ENCODE peak calls at places on chromosomes 3 and 15, in ten cellular contexts. One of them, this sample, is unnamed. For H3K36me3, the result is how much of the 10 kb centered on the place peaks cover.

GRCh38 chr15:49649987-49650386 is 29.1 kb downstream of the DTWD1 start:
- DNase-seq in CD8-positive, alpha-beta memory T cell: no peak
- DNase-seq in esophagus muscularis mucosa: no peak
- DNase-seq in fibroblast of lung: peak
- DNase-seq in body of pancreas: no peak
- DNase-seq in lower lobe of right lung: no peak
- DNase-seq in psoas muscle: no peak
- DNase-seq in CD4-positive, CD25-positive, alpha-beta regulatory T cell: no peak
- DNase-seq in uterus: no peak
- DNase-seq in PC-3: no peak
- DNase-seq in this sample: no peak

GRCh38 chr3:79056498-79056897 is 711.3 kb downstream of the ROBO1 start:
- DNase-seq in CD8-positive, alpha-beta memory T cell: no peak
- DNase-seq in esophagus muscularis mucosa: no peak
- DNase-seq in fibroblast of lung: no peak
- DNase-seq in body of pancreas: no peak
- DNase-seq in lower lobe of right lung: no peak
- DNase-seq in psoas muscle: no peak
- DNase-seq in CD4-positive, CD25-positive, alpha-beta regulatory T cell: no peak
- DNase-seq in uterus: no peak
- DNase-seq in PC-3: no peak
- DNase-seq in this sample: no peak

GRCh38 chr3:47836986-47837385 is 34.0 kb downstream of the DHX30 start:
- DNase-seq in CD8-positive, alpha-beta memory T cell: no peak
- DNase-seq in esophagus muscularis mucosa: no peak
- DNase-seq in fibroblast of lung: no peak
- DNase-seq in body of pancreas: no peak
- DNase-seq in lower lobe of right lung: no peak
- DNase-seq in psoas muscle: no peak
- DNase-seq in CD4-positive, CD25-positive, alpha-beta regulatory T cell: no peak
- DNase-seq in uterus: no peak
- DNase-seq in PC-3: no peak
- DNase-seq in this sample: no peak

GRCh38 chr3:142549986-142550385 is 28.5 kb downstream of the ATR start:
- DNase-seq in CD8-positive, alpha-beta memory T cell: no peak
- DNase-seq in esophagus muscularis mucosa: no peak
- DNase-seq in fibroblast of lung: no peak
- DNase-seq in body of pancreas: no peak
- DNase-seq in lower lobe of right lung: no peak
- DNase-seq in psoas muscle: no peak
- DNase-seq in CD4-positive, CD25-positive, alpha-beta regulatory T cell: no peak
- DNase-seq in uterus: no peak
- DNase-seq in PC-3: no peak
- DNase-seq in this sample: no peak

GRCh38 chr3:53196575-53197407 is 35.8 kb downstream of the PRKCD start:
- DNase-seq in CD8-positive, alpha-beta memory T cell: peak
- DNase-seq in esophagus muscularis mucosa: no peak
- DNase-seq in fibroblast of lung: peak
- DNase-seq in body of pancreas: no peak
- DNase-seq in lower lobe of right lung: peak
- DNase-seq in psoas muscle: no peak
- DNase-seq in CD4-positive, CD25-positive, alpha-beta regulatory T cell: peak
- DNase-seq in uterus: no peak
- DNase-seq in PC-3: peak
- DNase-seq in this sample: peak

GRCh38 chr3:27633224-27633545 is 88.9 kb downstream of the EOMES start:
- DNase-seq in CD8-positive, alpha-beta memory T cell: peak
- DNase-seq in esophagus muscularis mucosa: no peak
- DNase-seq in fibroblast of lung: peak
- DNase-seq in body of pancreas: no peak
- DNase-seq in lower lobe of right lung: no peak
- DNase-seq in psoas muscle: no peak
- DNase-seq in CD4-positive, CD25-positive, alpha-beta regulatory T cell: no peak
- DNase-seq in uterus: no peak
- DNase-seq in PC-3: peak
- DNase-seq in this sample: no peak

GRCh38 chr3:36212291-36212690 is 168.0 kb upstream of the STAC start:
- DNase-seq in CD8-positive, alpha-beta memory T cell: no peak
- DNase-seq in esophagus muscularis mucosa: no peak
- DNase-seq in fibroblast of lung: peak
- DNase-seq in body of pancreas: no peak
- DNase-seq in lower lobe of right lung: no peak
- DNase-seq in psoas muscle: no peak
- DNase-seq in CD4-positive, CD25-positive, alpha-beta regulatory T cell: no peak
- DNase-seq in uterus: no peak
- DNase-seq in PC-3: peak
- DNase-seq in this sample: no peak

GRCh38 chr3:43423634-43424033 is 137.3 kb downstream of the SNRK start:
- DNase-seq in CD8-positive, alpha-beta memory T cell: no peak
- DNase-seq in esophagus muscularis mucosa: no peak
- DNase-seq in fibroblast of lung: no peak
- DNase-seq in body of pancreas: no peak
- DNase-seq in lower lobe of right lung: no peak
- DNase-seq in psoas muscle: no peak
- DNase-seq in CD4-positive, CD25-positive, alpha-beta regulatory T cell: no peak
- DNase-seq in uterus: no peak
- DNase-seq in PC-3: no peak
- DNase-seq in this sample: no peak

GRCh38 chr15:101012326-101013040 is 93.3 kb downstream of the LRRK1 start:
- DNase-seq in CD8-positive, alpha-beta memory T cell: no peak
- DNase-seq in esophagus muscularis mucosa: peak
- DNase-seq in fibroblast of lung: no peak
- DNase-seq in body of pancreas: no peak
- DNase-seq in lower lobe of right lung: no peak
- DNase-seq in psoas muscle: no peak
- DNase-seq in CD4-positive, CD25-positive, alpha-beta regulatory T cell: no peak
- DNase-seq in uterus: no peak
- DNase-seq in PC-3: no peak
- DNase-seq in this sample: no peak

GRCh38 chr3:179887566-179887965 is 149.2 kb downstream of the PEX5L start:
- DNase-seq in CD8-positive, alpha-beta memory T cell: no peak
- DNase-seq in esophagus muscularis mucosa: no peak
- DNase-seq in fibroblast of lung: no peak
- DNase-seq in body of pancreas: no peak
- DNase-seq in lower lobe of right lung: no peak
- DNase-seq in psoas muscle: no peak
- DNase-seq in CD4-positive, CD25-positive, alpha-beta regulatory T cell: no peak
- DNase-seq in uterus: no peak
- DNase-seq in PC-3: no peak
- DNase-seq in this sample: no peak

DNA sequence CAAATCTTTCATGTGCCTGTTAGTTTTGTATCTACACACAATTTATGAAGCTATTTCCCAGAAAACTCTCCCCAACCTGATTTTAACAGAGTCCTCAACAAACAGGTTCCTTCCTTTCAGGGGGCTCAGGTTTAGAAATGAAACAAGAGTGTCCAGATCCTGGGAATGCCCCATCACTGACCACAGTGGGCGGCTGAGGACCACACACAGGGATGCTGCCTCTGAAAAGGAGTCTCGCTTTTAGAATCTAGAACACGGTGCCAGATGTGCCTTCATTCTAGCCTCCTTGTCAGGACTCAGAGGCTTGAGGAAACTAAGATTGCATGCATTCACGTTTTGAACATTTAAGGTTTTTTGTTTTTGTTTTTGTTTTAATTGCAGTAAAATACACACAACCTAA is 115.0 kb downstream of the FOXB1 start:
- DNase-seq in CD8-positive, alpha-beta memory T cell: no peak
- DNase-seq in esophagus muscularis mucosa: peak
- DNase-seq in fibroblast of lung: no peak
- DNase-seq in body of pancreas: no peak
- DNase-seq in lower lobe of right lung: no peak
- DNase-seq in psoas muscle: no peak
- DNase-seq in CD4-positive, CD25-positive, alpha-beta regulatory T cell: no peak
- DNase-seq in uterus: no peak
- DNase-seq in PC-3: no peak
- DNase-seq in this sample: no peak
- H3K4me3 ChIP-seq in CD8-positive, alpha-beta memory T cell: no peak
- H3K4me3 ChIP-seq in esophagus muscularis mucosa: no peak
- H3K4me3 ChIP-seq in fibroblast of lung: no peak
- H3K4me3 ChIP-seq in body of pancreas: no peak
- H3K4me3 ChIP-seq in lower lobe of right lung: no peak
- H3K4me3 ChIP-seq in psoas muscle: no peak
- H3K4me3 ChIP-seq in CD4-positive, CD25-positive, alpha-beta regulatory T cell: no peak
- H3K4me3 ChIP-seq in uterus: no peak
- H3K4me3 ChIP-seq in PC-3: no peak
- H3K4me3 ChIP-seq in this sample: no peak

GRCh38 chr3:8738639-8739038 is 5.0 kb downstream of the CAV3 start:
- DNase-seq in CD8-positive, alpha-beta memory T cell: no peak
- DNase-seq in esophagus muscularis mucosa: no peak
- DNase-seq in fibroblast of lung: no peak
- DNase-seq in body of pancreas: no peak
- DNase-seq in lower lobe of right lung: no peak
- DNase-seq in psoas muscle: no peak
- DNase-seq in CD4-positive, CD25-positive, alpha-beta regulatory T cell: no peak
- DNase-seq in uterus: no peak
- DNase-seq in PC-3: no peak
- DNase-seq in this sample: no peak
- H3K36me3 ChIP-seq in CD8-positive, alpha-beta memory T cell: under half
- H3K36me3 ChIP-seq in esophagus muscularis mucosa: under half
- H3K36me3 ChIP-seq in fibroblast of lung: under half
- H3K36me3 ChIP-seq in body of pancreas: under half
- H3K36me3 ChIP-seq in lower lobe of right lung: under half
- H3K36me3 ChIP-seq in psoas muscle: under half
- H3K36me3 ChIP-seq in CD4-positive, CD25-positive, alpha-beta regulatory T cell: under half
- H3K36me3 ChIP-seq in uterus: under half
- H3K36me3 ChIP-seq in PC-3: under half
- H3K36me3 ChIP-seq in this sample: under half

GRCh38 chr3:119659584-119660291 is 651 bp downstream of the POPDC2 start:
- DNase-seq in CD8-positive, alpha-beta memory T cell: no peak
- DNase-seq in esophagus muscularis mucosa: no peak
- DNase-seq in fibroblast of lung: no peak
- DNase-seq in body of pancreas: no peak
- DNase-seq in lower lobe of right lung: no peak
- DNase-seq in psoas muscle: peak
- DNase-seq in CD4-positive, CD25-positive, alpha-beta regulatory T cell: no peak
- DNase-seq in uterus: no peak
- DNase-seq in PC-3: no peak
- DNase-seq in this sample: no peak

GRCh38 chr3:119662604-119663377 is 2.4 kb upstream of the POPDC2 start:
- DNase-seq in CD8-positive, alpha-beta memory T cell: no peak
- DNase-seq in esophagus muscularis mucosa: no peak
- DNase-seq in fibroblast of lung: peak
- DNase-seq in body of pancreas: no peak
- DNase-seq in lower lobe of right lung: no peak
- DNase-seq in psoas muscle: no peak
- DNase-seq in CD4-positive, CD25-positive, alpha-beta regulatory T cell: no peak
- DNase-seq in uterus: no peak
- DNase-seq in PC-3: peak
- DNase-seq in this sample: no peak

GRCh38 chr3:119660474-119661150 is at the start of gene POPDC2:
- DNase-seq in CD8-positive, alpha-beta memory T cell: no peak
- DNase-seq in esophagus muscularis mucosa: no peak
- DNase-seq in fibroblast of lung: no peak
- DNase-seq in body of pancreas: no peak
- DNase-seq in lower lobe of right lung: no peak
- DNase-seq in psoas muscle: peak
- DNase-seq in CD4-positive, CD25-positive, alpha-beta regulatory T cell: no peak
- DNase-seq in uterus: peak
- DNase-seq in PC-3: no peak
- DNase-seq in this sample: no peak

GRCh38 chr3:119657887-119658702 is 2.3 kb downstream of the POPDC2 start:
- DNase-seq in CD8-positive, alpha-beta memory T cell: no peak
- DNase-seq in esophagus muscularis mucosa: no peak
- DNase-seq in fibroblast of lung: no peak
- DNase-seq in body of pancreas: no peak
- DNase-seq in lower lobe of right lung: no peak
- DNase-seq in psoas muscle: no peak
- DNase-seq in CD4-positive, CD25-positive, alpha-beta regulatory T cell: no peak
- DNase-seq in uterus: no peak
- DNase-seq in PC-3: no peak
- DNase-seq in this sample: no peak

DNA sequence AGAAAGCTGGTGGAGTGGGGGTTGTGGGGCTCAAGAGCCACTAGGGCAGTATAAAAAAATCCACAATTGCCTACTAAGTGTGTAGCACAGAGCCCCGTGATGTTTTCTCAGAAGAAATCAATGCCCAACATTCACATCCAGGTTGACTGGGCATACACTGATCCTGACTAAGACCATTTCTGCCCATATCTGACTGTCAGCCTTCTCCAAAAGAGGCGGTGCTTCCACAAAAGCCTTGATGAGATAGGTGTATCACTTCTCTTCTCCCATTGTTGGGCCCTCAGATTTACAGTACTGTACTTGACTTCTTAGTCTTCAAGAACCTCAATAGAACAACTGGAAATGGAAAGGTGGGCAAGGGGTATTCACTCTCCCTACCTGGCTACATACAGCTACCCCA is 1.4 kb downstream of the POPDC2 start:
- DNase-seq in CD8-positive, alpha-beta memory T cell: no peak
- DNase-seq in esophagus muscularis mucosa: no peak
- DNase-seq in fibroblast of lung: no peak
- DNase-seq in body of pancreas: no peak
- DNase-seq in lower lobe of right lung: no peak
- DNase-seq in psoas muscle: no peak
- DNase-seq in CD4-positive, CD25-positive, alpha-beta regulatory T cell: no peak
- DNase-seq in uterus: no peak
- DNase-seq in PC-3: no peak
- DNase-seq in this sample: no peak
- H3K4me3 ChIP-seq in CD8-positive, alpha-beta memory T cell: no peak
- H3K4me3 ChIP-seq in esophagus muscularis mucosa: peak
- H3K4me3 ChIP-seq in fibroblast of lung: no peak
- H3K4me3 ChIP-seq in body of pancreas: no peak
- H3K4me3 ChIP-seq in lower lobe of right lung: no peak
- H3K4me3 ChIP-seq in psoas muscle: peak
- H3K4me3 ChIP-seq in CD4-positive, CD25-positive, alpha-beta regulatory T cell: no peak
- H3K4me3 ChIP-seq in uterus: no peak
- H3K4me3 ChIP-seq in PC-3: no peak
- H3K4me3 ChIP-seq in this sample: no peak

GRCh38 chr3:14128724-14129123 is 3.9 kb downstream of the TMEM43 start:
- DNase-seq in CD8-positive, alpha-beta memory T cell: no peak
- DNase-seq in esophagus muscularis mucosa: no peak
- DNase-seq in fibroblast of lung: no peak
- DNase-seq in body of pancreas: no peak
- DNase-seq in lower lobe of right lung: no peak
- DNase-seq in psoas muscle: no peak
- DNase-seq in CD4-positive, CD25-positive, alpha-beta regulatory T cell: no peak
- DNase-seq in uterus: no peak
- DNase-seq in PC-3: no peak
- DNase-seq in this sample: no peak

GRCh38 chr3:14131134-14131533 is 6.3 kb downstream of the TMEM43 start:
- DNase-seq in CD8-positive, alpha-beta memory T cell: no peak
- DNase-seq in esophagus muscularis mucosa: no peak
- DNase-seq in fibroblast of lung: no peak
- DNase-seq in body of pancreas: no peak
- DNase-seq in lower lobe of right lung: no peak
- DNase-seq in psoas muscle: no peak
- DNase-seq in CD4-positive, CD25-positive, alpha-beta regulatory T cell: no peak
- DNase-seq in uterus: no peak
- DNase-seq in PC-3: no peak
- DNase-seq in this sample: no peak

GRCh38 chr3:14130707-14131106 is 5.9 kb downstream of the TMEM43 start:
- DNase-seq in CD8-positive, alpha-beta memory T cell: no peak
- DNase-seq in esophagus muscularis mucosa: no peak
- DNase-seq in fibroblast of lung: no peak
- DNase-seq in body of pancreas: no peak
- DNase-seq in lower lobe of right lung: no peak
- DNase-seq in psoas muscle: no peak
- DNase-seq in CD4-positive, CD25-positive, alpha-beta regulatory T cell: no peak
- DNase-seq in uterus: no peak
- DNase-seq in PC-3: no peak
- DNase-seq in this sample: no peak

GRCh38 chr3:14132120-14132519 is 7.3 kb downstream of the TMEM43 start:
- DNase-seq in CD8-positive, alpha-beta memory T cell: no peak
- DNase-seq in esophagus muscularis mucosa: no peak
- DNase-seq in fibroblast of lung: no peak
- DNase-seq in body of pancreas: no peak
- DNase-seq in lower lobe of right lung: no peak
- DNase-seq in psoas muscle: no peak
- DNase-seq in CD4-positive, CD25-positive, alpha-beta regulatory T cell: no peak
- DNase-seq in uterus: no peak
- DNase-seq in PC-3: no peak
- DNase-seq in this sample: no peak

GRCh38 chr3:14130230-14130629 is 5.4 kb downstream of the TMEM43 start:
- DNase-seq in CD8-positive, alpha-beta memory T cell: no peak
- DNase-seq in esophagus muscularis mucosa: no peak
- DNase-seq in fibroblast of lung: no peak
- DNase-seq in body of pancreas: no peak
- DNase-seq in lower lobe of right lung: no peak
- DNase-seq in psoas muscle: no peak
- DNase-seq in CD4-positive, CD25-positive, alpha-beta regulatory T cell: no peak
- DNase-seq in uterus: no peak
- DNase-seq in PC-3: no peak
- DNase-seq in this sample: no peak
- H3K36me3 ChIP-seq in CD8-positive, alpha-beta memory T cell: half or more
- H3K36me3 ChIP-seq in esophagus muscularis mucosa: half or more
- H3K36me3 ChIP-seq in fibroblast of lung: under half
- H3K36me3 ChIP-seq in body of pancreas: under half
- H3K36me3 ChIP-seq in lower lobe of right lung: half or more
- H3K36me3 ChIP-seq in psoas muscle: half or more
- H3K36me3 ChIP-seq in CD4-positive, CD25-positive, alpha-beta regulatory T cell: half or more
- H3K36me3 ChIP-seq in uterus: under half
- H3K36me3 ChIP-seq in PC-3: half or more
- H3K36me3 ChIP-seq in this sample: under half

This sample was measured in GM06990.